ENCODE peak calls at places on chromosomes 12 and 14, in eight cellular contexts. G is astrocyte; A is brain microvascular endothelial cell; V is pancreas; Y is MM.1S; S is endothelial cell of umbilical vein; K is heart right ventricle; U is CD8-positive, alpha-beta memory T cell. Q is an unnamed sample.

GRCh38 chr12:94416613-94417012 is 43.1 kb downstream of the CEP83 start:
- DNase-seq in G (no peak), A (no peak), V (no peak), Y (no peak), S (no peak), K (no peak), U (no peak), Q (no peak)

GRCh38 chr12:23950011-23950774 is 723 bp upstream of the SOX5 start:
- DNase-seq in G (peak), A (peak), V (no peak), Y (no peak), S (peak), K (no peak), U (no peak), Q (no peak)

GRCh38 chr14:67068246-67068645 is 121.0 kb upstream of the GARIN2 start:
- DNase-seq in G (peak), A (no peak), V (no peak), Y (no peak), S (peak), K (no peak), U (no peak), Q (no peak)

GRCh38 chr14:86296173-86296572 is 766.2 kb downstream of the FLRT2 start:
- DNase-seq in G (no peak), A (no peak), V (no peak), Y (no peak), S (no peak), K (no peak), U (no peak), Q (no peak)

GRCh38 chr14:45065540-45065939 is 18.4 kb upstream of the PRPF39 start:
- DNase-seq in G (peak), A (no peak), V (no peak), Y (no peak), S (no peak), K (no peak), U (no peak), Q (no peak)

GRCh38 chr12:120733574-120733973 is 7.9 kb downstream of the ACADS start:
- DNase-seq in G (no peak), A (no peak), V (no peak), Y (no peak), S (no peak), K (no peak), U (no peak), Q (no peak)

GRCh38 chr12:19778111-19778688 is 338.9 kb downstream of the AEBP2 start:
- DNase-seq in G (peak), A (no peak), V (no peak), Y (no peak), S (peak), K (no peak), U (no peak), Q (no peak)

GRCh38 chr14:62269204-62269603 is 507.0 kb downstream of the SNAPC1 start:
- DNase-seq in G (peak), A (no peak), V (no peak), Y (no peak), S (no peak), K (no peak), U (no peak), Q (no peak)

GRCh38 chr14:21520718-21521117 is 5.4 kb downstream of the SALL2 start:
- DNase-seq in G (no peak), A (no peak), V (no peak), Y (no peak), S (no peak), K (no peak), U (no peak), Q (no peak)

GRCh38 chr12:3148366-3149000 is 71.3 kb downstream of the TSPAN9 start:
- DNase-seq in G (no peak), A (no peak), V (no peak), Y (no peak), S (no peak), K (peak), U (no peak), Q (no peak)

GRCh38 chr12:103503546-103504480 is 8.0 kb upstream of the C12orf42 start:
- DNase-seq in G (no peak), A (no peak), V (peak), Y (peak), S (no peak), K (no peak), U (peak), Q (peak)

GRCh38 chr14:70909788-70910614 is 2.7 kb downstream of the PCNX1 start:
- DNase-seq in G (peak), A (no peak), V (no peak), Y (no peak), S (peak), K (no peak), U (peak), Q (no peak)

GRCh38 chr12:24996102-24996797 is 47.3 kb upstream of the BCAT1 start:
- DNase-seq in G (no peak), A (no peak), V (no peak), Y (no peak), S (no peak), K (no peak), U (no peak), Q (no peak)

GRCh38 chr12:6374028-6374780 is 1.2 kb downstream of the SCNN1A start:
- DNase-seq in G (no peak), A (no peak), V (no peak), Y (no peak), S (no peak), K (no peak), U (no peak), Q (peak)

GRCh38 chr14:34662558-34663088 is 32.7 kb upstream of the SNX6 start:
- DNase-seq in G (no peak), A (no peak), V (no peak), Y (no peak), S (no peak), K (no peak), U (no peak), Q (no peak)

GRCh38 chr12:47014474-47014873 is 64.9 kb upstream of the PCED1B start:
- DNase-seq in G (peak), A (peak), V (no peak), Y (no peak), S (peak), K (no peak), U (no peak), Q (no peak)
- H3K27ac ChIP-seq in G (peak), A (peak), V (no peak), Y (no peak), S (peak), K (no peak), U (no peak), Q (no peak)

GRCh38 chr14:96790715-96791114 is 6.5 kb upstream of the VRK1 start:
- DNase-seq in G (no peak), A (no peak), V (no peak), Y (no peak), S (no peak), K (no peak), U (no peak), Q (no peak)
- H3K27ac ChIP-seq in G (no peak), A (no peak), V (no peak), Y (no peak), S (no peak), K (no peak), U (no peak), Q (no peak)

DNA sequence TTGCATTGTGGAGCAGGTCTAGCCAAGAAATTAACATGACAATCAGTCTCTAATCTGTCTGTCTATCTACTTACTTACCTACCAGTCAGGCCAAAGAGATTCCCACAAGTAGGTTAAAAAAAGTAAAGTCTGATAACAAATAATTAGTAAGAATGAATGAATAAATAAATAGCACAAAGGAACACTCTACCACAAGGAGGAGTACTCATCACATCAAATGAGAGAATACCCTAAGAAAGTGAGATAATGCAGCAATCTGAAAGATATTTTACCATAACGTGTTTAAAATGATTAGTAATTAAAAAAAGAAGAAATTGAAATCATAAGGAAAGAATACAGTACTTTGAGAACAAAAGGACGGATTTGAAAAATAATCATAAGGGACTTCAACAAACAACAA is 187.2 kb downstream of the SYNE2 start:
- DNase-seq in G (no peak), A (no peak), V (no peak), Y (no peak), S (peak), K (no peak), U (no peak), Q (no peak)
- H3K27ac ChIP-seq in G (no peak), A (no peak), V (no peak), Y (no peak), S (no peak), K (no peak), U (no peak), Q (no peak)

DNA sequence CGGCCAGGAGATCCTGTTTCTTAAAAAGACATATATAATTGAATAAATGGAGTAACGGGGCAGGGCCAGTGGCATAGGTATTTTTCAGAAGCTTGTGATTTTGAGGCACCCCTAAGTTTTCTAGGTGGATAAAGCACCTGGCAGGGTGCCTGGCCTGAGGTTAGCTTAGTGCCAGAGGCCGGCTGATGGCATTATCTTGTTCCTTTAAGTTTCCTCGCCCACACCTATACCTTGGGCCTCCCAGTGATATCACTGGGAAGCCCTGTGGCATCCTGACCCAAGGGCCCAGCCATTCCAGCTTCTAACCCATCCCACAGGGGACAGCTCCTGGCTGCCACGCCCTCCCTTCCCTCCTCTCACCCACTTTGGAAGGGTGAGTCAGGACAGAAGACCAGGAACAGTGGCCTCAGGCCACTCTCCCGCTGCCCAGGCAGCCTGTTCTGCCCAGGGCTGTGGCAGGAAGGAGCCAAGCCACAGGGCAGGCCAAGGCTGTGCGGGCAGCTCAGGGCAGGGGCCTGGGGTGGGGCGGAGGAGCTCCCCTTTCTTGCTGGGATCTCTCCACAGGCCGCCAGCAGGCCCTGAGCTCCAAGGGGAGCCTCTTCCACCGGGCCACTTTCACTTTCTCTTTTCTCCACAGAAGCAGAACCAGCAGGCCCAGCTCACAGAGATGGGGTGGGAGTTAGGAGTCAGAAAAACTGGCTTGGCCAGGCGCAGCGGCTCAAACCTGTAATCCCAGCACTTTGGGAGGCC is 75.1 kb downstream of the IRF2BPL start:
- DNase-seq in G (peak), A (peak), V (peak), Y (no peak), S (peak), K (peak), U (peak), Q (peak)
- H3K27ac ChIP-seq in G (peak), A (peak), V (peak), Y (no peak), S (peak), K (peak), U (peak), Q (peak)

Q was measured in lower lobe of right lung.